ENCODE peak calls at places on chromosome 20, in six cellular contexts. E is PC-9, Y is heart right ventricle, C is cardiac muscle cell, N is aorta, T is fibroblast of lung. D is an unnamed sample.

GRCh38 chr20:16541878-16542277 is 31.4 kb downstream of the KIF16B start:
- DNase-seq in E (no peak), Y (no peak), C (no peak), N (no peak), T (no peak), D (no peak)

GRCh38 chr20:24769878-24770627 is 179.0 kb upstream of the CST7 start:
- DNase-seq in E (no peak), Y (no peak), C (no peak), N (peak; percentile 37), T (no peak), D (no peak)

GRCh38 chr20:42150230-42150629 is 532.1 kb upstream of the CHD6 start:
- DNase-seq in E (no peak), Y (no peak), C (no peak), N (no peak), T (no peak), D (no peak)

GRCh38 chr20:11891081-11891826 is 26.4 kb upstream of the BTBD3 start:
- DNase-seq in E (peak; percentile 66), Y (peak; percentile 70), C (peak; percentile 39), N (peak; percentile 64), T (peak; percentile 18), D (peak; percentile 73)

GRCh38 chr20:35773154-35773751 is 1.4 kb downstream of the PHF20 start:
- DNase-seq in E (peak; percentile 15), Y (no peak), C (peak; percentile 52), N (peak; percentile 51), T (no peak), D (no peak)

GRCh38 chr20:40960521-40960956 is 68.1 kb upstream of the TOP1 start:
- DNase-seq in E (no peak), Y (no peak), C (no peak), N (no peak), T (no peak), D (peak; percentile 82)

GRCh38 chr20:42183147-42183546 is 565.0 kb upstream of the CHD6 start:
- DNase-seq in E (no peak), Y (no peak), C (no peak), N (no peak), T (no peak), D (no peak)

GRCh38 chr20:43844778-43845614 is 69.7 kb upstream of the TOX2 start:
- DNase-seq in E (peak; percentile 80), Y (peak; percentile 33), C (peak; percentile 91), N (peak; percentile 79), T (peak; percentile 96), D (peak; percentile 91)

GRCh38 chr20:32828029-32828666 is 8.4 kb downstream of the MAPRE1 start:
- DNase-seq in E (no peak), Y (no peak), C (no peak), N (no peak), T (peak; percentile 20), D (no peak)

GRCh38 chr20:43404880-43405279 is 52.8 kb upstream of the SRSF6 start:
- DNase-seq in E (no peak), Y (no peak), C (peak; percentile 27), N (no peak), T (no peak), D (peak; percentile 23)

GRCh38 chr20:462199-462991 is at the start of gene TBC1D20:
- DNase-seq in E (peak; percentile 83), Y (peak; percentile 87), C (peak; percentile 89), N (peak; percentile 90), T (peak; percentile 85), D (peak; percentile 77)

GRCh38 chr20:48026981-48027592 is 241.8 kb upstream of the SULF2 start:
- DNase-seq in E (no peak), Y (no peak), C (peak; percentile 32), N (no peak), T (no peak), D (peak; percentile 80)

GRCh38 chr20:41072919-41073318 is 44.3 kb downstream of the TOP1 start:
- DNase-seq in E (no peak), Y (no peak), C (no peak), N (no peak), T (no peak), D (no peak)

GRCh38 chr20:60125521-60125920 is 167.3 kb downstream of the CDH26 start:
- DNase-seq in E (no peak), Y (no peak), C (no peak), N (no peak), T (no peak), D (no peak)

GRCh38 chr20:6473197-6473596 is 294.3 kb upstream of the BMP2 start:
- DNase-seq in E (no peak), Y (no peak), C (peak; percentile 21), N (no peak), T (peak; percentile 73), D (peak; percentile 4)

GRCh38 chr20:63125581-63125892 is 90.4 kb downstream of the YTHDF1 start:
- DNase-seq in E (no peak), Y (no peak), C (no peak), N (no peak), T (no peak), D (no peak)

GRCh38 chr20:47412073-47412472 is 55.6 kb upstream of the ZMYND8 start:
- DNase-seq in E (no peak), Y (no peak), C (no peak), N (no peak), T (no peak), D (no peak)

GRCh38 chr20:2753456-2754040 is 46.9 kb downstream of the CPXM1 start:
- DNase-seq in E (no peak), Y (no peak), C (no peak), N (no peak), T (no peak), D (no peak)

GRCh38 chr20:20734475-20734948 is 22.1 kb upstream of the RALGAPA2 start:
- DNase-seq in E (no peak), Y (no peak), C (no peak), N (no peak), T (no peak), D (no peak)

GRCh38 chr20:33251496-33251895 is 15.7 kb downstream of the BPIFA1 start:
- DNase-seq in E (no peak), Y (no peak), C (no peak), N (no peak), T (no peak), D (no peak)

GRCh38 chr20:55054443-55054842 is 579.0 kb downstream of the DOK5 start:
- DNase-seq in E (no peak), Y (no peak), C (no peak), N (no peak), T (no peak), D (no peak)
- H3K9me3 ChIP-seq in E (no peaks in the 10 kb centered on the region), Y (no peaks in the 10 kb centered on the region), C (no peaks in the 10 kb centered on the region), N (no peaks in the 10 kb centered on the region), T (no peaks in the 10 kb centered on the region), D (no peaks in the 10 kb centered on the region)

DNA sequence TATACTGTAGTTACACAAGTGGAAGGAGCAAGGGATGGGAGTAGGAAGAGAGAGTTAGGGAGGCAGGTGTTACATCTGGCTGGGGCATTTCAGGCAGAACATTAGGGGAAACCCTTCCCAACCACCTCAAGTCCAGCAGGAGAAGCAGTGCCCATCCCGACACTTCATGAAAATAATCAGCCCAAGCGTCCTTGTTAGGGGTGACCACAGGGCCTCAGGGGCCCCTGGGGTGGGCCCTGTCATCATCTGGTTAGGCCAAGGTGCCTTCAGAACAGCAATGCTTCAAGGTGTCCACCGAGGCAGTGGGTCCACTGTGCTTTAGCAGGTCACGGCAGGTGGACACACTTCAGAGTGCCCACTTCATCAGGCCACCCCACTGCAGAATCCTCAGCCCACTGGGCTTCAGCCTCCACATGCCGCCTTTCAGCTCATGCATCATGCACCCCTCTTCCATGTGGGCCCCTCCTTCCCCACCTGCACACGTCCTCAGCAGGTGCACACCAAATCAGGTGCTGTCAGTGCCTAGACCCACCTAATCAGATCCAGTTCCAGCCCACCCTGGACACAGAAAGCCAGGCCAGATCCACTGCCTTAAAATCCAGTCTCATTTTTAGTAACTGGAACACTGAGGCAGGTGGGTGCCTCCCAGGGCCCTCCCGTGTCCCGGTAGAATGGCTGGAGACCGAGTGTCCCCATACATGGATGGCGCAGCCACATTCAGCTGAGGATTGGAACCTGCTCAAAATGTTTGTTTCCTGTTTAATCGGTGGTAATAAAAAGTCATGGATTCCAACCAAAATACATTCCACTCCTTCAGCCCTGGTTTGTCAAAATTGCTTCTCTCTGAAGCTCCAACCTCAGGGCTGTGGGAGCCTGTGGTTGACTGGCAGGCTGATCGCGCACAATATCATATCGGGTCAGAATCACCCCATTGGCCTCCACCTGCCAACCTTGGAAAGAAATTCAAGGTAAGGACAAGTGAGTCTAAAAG is 99.5 kb downstream of the ANKRD60 start:
- DNase-seq in E (no peak), Y (no peak), C (no peak), N (no peak), T (no peak), D (no peak)
- H3K4me3 ChIP-seq in E (no peak overlapping the region), Y (no peak overlapping the region), C (no peak overlapping the region), N (no peak overlapping the region), T (no peak overlapping the region), D (no peak overlapping the region)

DNA sequence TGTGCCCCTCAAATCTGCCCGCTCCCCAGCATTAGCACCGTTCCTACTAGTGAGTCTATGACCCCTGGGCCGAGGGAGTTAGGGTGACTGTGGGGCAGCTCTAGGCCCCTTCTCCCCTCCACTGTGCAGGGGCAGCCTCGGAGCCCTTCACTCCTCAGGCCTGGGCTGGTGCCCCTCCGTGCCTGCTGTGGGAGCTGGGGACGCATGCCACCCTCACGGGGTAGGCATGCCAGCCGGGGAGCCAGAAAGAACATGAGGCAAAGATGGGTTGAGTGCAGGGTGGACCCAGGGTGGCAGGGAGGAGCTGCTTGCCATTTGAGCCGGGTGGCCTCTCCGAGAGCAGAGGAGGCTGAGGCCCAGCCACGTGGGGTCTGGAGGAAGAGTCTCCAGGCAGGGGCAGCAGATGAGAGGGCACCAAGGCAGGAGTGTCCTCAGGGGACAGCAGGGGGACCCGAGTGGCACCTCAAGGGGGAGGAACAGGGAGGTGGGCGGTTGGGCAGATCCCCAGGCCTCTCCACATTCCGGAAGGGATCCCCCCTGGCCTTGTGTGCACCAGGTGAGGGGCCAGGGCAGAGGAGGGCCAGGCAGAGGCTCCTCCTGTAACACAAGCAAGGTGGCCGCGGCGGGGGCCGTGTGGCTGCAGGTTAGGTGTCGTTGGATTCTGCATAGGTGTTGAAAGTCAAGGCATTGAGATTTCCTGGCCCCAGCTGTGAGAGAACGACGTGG is 18.6 kb upstream of the LSM14B start:
- DNase-seq in E (no peak), Y (no peak), C (no peak), N (no peak), T (no peak), D (no peak)
- H3K9me3 ChIP-seq in E (peaks cover 41% of the 10 kb centered on the region), Y (peaks cover 31% of the 10 kb centered on the region), C (no peaks in the 10 kb centered on the region), N (peaks cover 25% of the 10 kb centered on the region), T (no peaks in the 10 kb centered on the region), D (peaks cover 10% of the 10 kb centered on the region)

GRCh38 chr20:54477556-54477955 is 2.2 kb downstream of the DOK5 start:
- DNase-seq in E (no peak), Y (no peak), C (no peak), N (no peak), T (no peak), D (no peak)

GRCh38 chr20:54476336-54476928 is 1.0 kb downstream of the DOK5 start:
- DNase-seq in E (no peak), Y (no peak), C (no peak), N (no peak), T (no peak), D (no peak)

GRCh38 chr20:54475334-54476287 is at the start of gene DOK5:
- DNase-seq in E (no peak), Y (peak; percentile 52), C (peak; percentile 83), N (peak; percentile 73), T (peak; percentile 54), D (peak; percentile 67)

GRCh38 chr20:54479138-54479906 is 3.9 kb downstream of the DOK5 start:
- DNase-seq in E (no peak), Y (no peak), C (no peak), N (no peak), T (no peak), D (no peak)

DNA sequence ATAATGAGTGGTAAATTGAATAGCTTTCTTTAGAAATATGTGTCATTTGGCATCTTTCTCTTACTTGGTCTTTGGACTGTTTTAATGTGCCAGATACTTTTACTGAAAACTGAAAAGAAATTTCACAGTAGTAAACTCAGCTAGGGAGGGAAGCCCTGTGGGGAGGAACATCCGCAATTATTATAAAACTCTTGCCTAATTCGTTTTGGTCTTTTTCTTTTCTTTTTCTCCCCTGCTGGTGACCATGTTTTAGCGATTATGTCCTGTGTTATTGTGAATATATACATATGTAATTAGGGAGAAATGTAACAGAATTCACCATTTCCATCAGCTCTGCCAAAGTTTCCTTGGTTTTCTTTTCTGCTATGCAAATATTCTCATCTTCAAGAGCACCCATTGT is 1.7 kb downstream of the DOK5 start:
- DNase-seq in E (no peak), Y (no peak), C (no peak), N (no peak), T (no peak), D (no peak)
- H3K4me3 ChIP-seq in E (no peak overlapping the region), Y (peak overlapping the region; percentile 77), C (no peak overlapping the region), N (peak overlapping the region; percentile 65), T (peak overlapping the region; percentile 88), D (peak overlapping the region; percentile 60)

D was measured in MG63.